ENCODE peak calls at places on chromosomes 16 and 17, in six cellular contexts. D, A, S, K, G and C are unnamed samples.

GRCh38 chr17:42342242-42343008 is 45.8 kb downstream of the STAT3 start:
- DNase-seq in D (no peak), A (no peak), K (no peak), S (peak), G (no peak), C (peak)

GRCh38 chr16:69566437-69567030 is 768 bp downstream of the NFAT5 start:
- DNase-seq in G (peak), S (peak), K (no peak), A (no peak), D (peak), C (peak)

GRCh38 chr16:14310519-14310991 is 239.4 kb downstream of the MRTFB start:
- DNase-seq in K (no peak), G (no peak), S (no peak), A (no peak), D (no peak), C (peak)

GRCh38 chr17:66716236-66717026 is 118.5 kb upstream of the CACNG5 start:
- DNase-seq in D (peak), S (no peak), G (no peak), K (no peak), A (no peak), C (no peak)

GRCh38 chr17:72717676-72718075 is 374.8 kb downstream of the SLC39A11 start:
- DNase-seq in A (no peak), S (no peak), D (no peak), K (no peak), G (no peak), C (no peak)

GRCh38 chr16:57736419-57737281 is 1.1 kb downstream of the KATNB1 start:
- DNase-seq in K (peak), G (peak), A (no peak), D (peak), S (peak), C (peak)

GRCh38 chr17:49748223-49748622 is 15.7 kb downstream of the FAM117A start:
- DNase-seq in S (no peak), G (no peak), A (no peak), K (no peak), D (no peak), C (no peak)

GRCh38 chr16:10530685-10531084 is 49.7 kb downstream of the EMP2 start:
- DNase-seq in A (no peak), G (no peak), K (no peak), S (no peak), D (no peak), C (no peak)

GRCh38 chr17:19716108-19717030 is at the start of gene SLC47A2:
- DNase-seq in S (no peak), A (no peak), G (no peak), D (no peak), K (no peak), C (no peak)

GRCh38 chr17:61002316-61002736 is 324.7 kb downstream of the BCAS3 start:
- DNase-seq in D (no peak), A (peak), G (peak), K (peak), S (no peak), C (peak)

GRCh38 chr17:35372846-35373531 is 432 bp downstream of the SLFN11 start:
- DNase-seq in D (no peak), A (no peak), G (no peak), S (peak), K (no peak), C (peak)

GRCh38 chr17:42101513-42102292 is 3.4 kb upstream of the ZNF385C start:
- DNase-seq in A (peak), D (peak), S (peak), K (peak), G (peak), C (peak)

GRCh38 chr17:13030459-13031305 is 12.9 kb upstream of the ELAC2 start:
- DNase-seq in D (peak), G (peak), A (no peak), S (peak), K (no peak), C (peak)

GRCh38 chr16:84643180-84643583 is 5.1 kb upstream of the KLHL36 start:
- DNase-seq in D (no peak), S (no peak), A (peak), G (no peak), K (peak), C (no peak)

GRCh38 chr17:77266213-77266612 is 125.4 kb downstream of the SEC14L1 start:
- DNase-seq in D (no peak), K (no peak), A (no peak), S (no peak), G (no peak), C (no peak)

GRCh38 chr17:61143026-61143425 is 256.6 kb upstream of the TBX2 start:
- DNase-seq in K (no peak), D (no peak), G (no peak), A (no peak), S (no peak), C (no peak)

GRCh38 chr17:75552847-75553552 is 27.5 kb downstream of the LLGL2 start:
- DNase-seq in K (no peak), S (no peak), A (no peak), D (no peak), G (no peak), C (peak)

GRCh38 chr16:3364774-3365427 is 9.2 kb downstream of the OR2C1 start:
- DNase-seq in A (peak), K (no peak), D (no peak), S (peak), G (peak), C (peak)

GRCh38 chr16:69411064-69411985 is 13.1 kb upstream of the CYB5B start:
- DNase-seq in K (no peak), S (no peak), A (no peak), G (no peak), D (no peak), C (no peak)

GRCh38 chr16:7397901-7398300 is 65.3 kb downstream of the RBFOX1 start:
- DNase-seq in D (no peak), K (no peak), S (no peak), G (no peak), A (no peak), C (no peak)